ENCODE peak calls at places on chromosomes 6 and 20, in nine cellular contexts. One of them, this sample, is unnamed.

GRCh38 chr20:5658897-5659296 is 91.3 kb upstream of the SHLD1 start:
- DNase-seq in body of pancreas: peak; percentile 37
- DNase-seq in OCI-LY7: peak; percentile 92
- DNase-seq in A549: peak; percentile 90
- DNase-seq in heart right ventricle: peak; percentile 63
- DNase-seq in CD8-positive, alpha-beta T cell: peak; percentile 22
- DNase-seq in pancreas: no peak
- DNase-seq in Panc1: no peak
- DNase-seq in breast epithelium: no peak
- DNase-seq in this sample: no peak

GRCh38 chr6:46704562-46704961 is 16.9 kb downstream of the TDRD6 start:
- DNase-seq in body of pancreas: no peak
- DNase-seq in OCI-LY7: peak; percentile 47
- DNase-seq in A549: peak; percentile 37
- DNase-seq in heart right ventricle: no peak
- DNase-seq in CD8-positive, alpha-beta T cell: no peak
- DNase-seq in pancreas: no peak
- DNase-seq in Panc1: no peak
- DNase-seq in breast epithelium: no peak
- DNase-seq in this sample: no peak

GRCh38 chr20:58519940-58520712 is 4.9 kb upstream of the APCDD1L start:
- DNase-seq in body of pancreas: no peak
- DNase-seq in OCI-LY7: no peak
- DNase-seq in A549: no peak
- DNase-seq in heart right ventricle: no peak
- DNase-seq in CD8-positive, alpha-beta T cell: no peak
- DNase-seq in pancreas: no peak
- DNase-seq in Panc1: no peak
- DNase-seq in breast epithelium: no peak
- DNase-seq in this sample: no peak

GRCh38 chr6:53240763-53241162 is 92.1 kb upstream of the GCM1 start:
- DNase-seq in body of pancreas: no peak
- DNase-seq in OCI-LY7: no peak
- DNase-seq in A549: no peak
- DNase-seq in heart right ventricle: no peak
- DNase-seq in CD8-positive, alpha-beta T cell: no peak
- DNase-seq in pancreas: no peak
- DNase-seq in Panc1: no peak
- DNase-seq in breast epithelium: no peak
- DNase-seq in this sample: no peak

GRCh38 chr20:20824924-20825584 is 112.6 kb upstream of the RALGAPA2 start:
- DNase-seq in body of pancreas: peak; percentile 58
- DNase-seq in OCI-LY7: peak; percentile 44
- DNase-seq in A549: peak; percentile 53
- DNase-seq in heart right ventricle: peak; percentile 65
- DNase-seq in CD8-positive, alpha-beta T cell: peak; percentile 47
- DNase-seq in pancreas: peak; percentile 82
- DNase-seq in Panc1: no peak
- DNase-seq in breast epithelium: peak; percentile 56
- DNase-seq in this sample: peak; percentile 64

GRCh38 chr6:34235605-34236422 is 859 bp upstream of the HMGA1 start:
- DNase-seq in body of pancreas: peak; percentile 32
- DNase-seq in OCI-LY7: peak; percentile 73
- DNase-seq in A549: peak; percentile 75
- DNase-seq in heart right ventricle: peak; percentile 57
- DNase-seq in CD8-positive, alpha-beta T cell: peak; percentile 64
- DNase-seq in pancreas: peak; percentile 76
- DNase-seq in Panc1: no peak
- DNase-seq in breast epithelium: no peak
- DNase-seq in this sample: peak; percentile 83

GRCh38 chr6:43120938-43121913 is 45.1 kb downstream of the PTK7 start:
- DNase-seq in body of pancreas: peak; percentile 41
- DNase-seq in OCI-LY7: no peak
- DNase-seq in A549: peak; percentile 39
- DNase-seq in heart right ventricle: peak; percentile 32
- DNase-seq in CD8-positive, alpha-beta T cell: no peak
- DNase-seq in pancreas: no peak
- DNase-seq in Panc1: no peak
- DNase-seq in breast epithelium: no peak
- DNase-seq in this sample: peak; percentile 35

GRCh38 chr6:130223508-130223907 is 757 bp upstream of the SAMD3 start:
- DNase-seq in body of pancreas: no peak
- DNase-seq in OCI-LY7: peak; percentile 22
- DNase-seq in A549: no peak
- DNase-seq in heart right ventricle: no peak
- DNase-seq in CD8-positive, alpha-beta T cell: peak; percentile 66
- DNase-seq in pancreas: peak; percentile 29
- DNase-seq in Panc1: no peak
- DNase-seq in breast epithelium: no peak
- DNase-seq in this sample: peak; percentile 26

GRCh38 chr6:27575594-27576361 is 102.9 kb upstream of the ZNF184 start:
- DNase-seq in body of pancreas: no peak
- DNase-seq in OCI-LY7: no peak
- DNase-seq in A549: peak; percentile 72
- DNase-seq in heart right ventricle: no peak
- DNase-seq in CD8-positive, alpha-beta T cell: no peak
- DNase-seq in pancreas: no peak
- DNase-seq in Panc1: peak; percentile 90
- DNase-seq in breast epithelium: no peak
- DNase-seq in this sample: no peak

GRCh38 chr6:53956068-53956711 is 155.1 kb upstream of the MLIP start:
- DNase-seq in body of pancreas: peak; percentile 70
- DNase-seq in OCI-LY7: peak; percentile 5
- DNase-seq in A549: peak; percentile 74
- DNase-seq in heart right ventricle: peak; percentile 68
- DNase-seq in CD8-positive, alpha-beta T cell: no peak
- DNase-seq in pancreas: no peak
- DNase-seq in Panc1: peak; percentile 43
- DNase-seq in breast epithelium: peak; percentile 72
- DNase-seq in this sample: no peak

GRCh38 chr20:44930517-44931168 is 20.8 kb downstream of the PABPC1L start:
- DNase-seq in body of pancreas: no peak
- DNase-seq in OCI-LY7: no peak
- DNase-seq in A549: no peak
- DNase-seq in heart right ventricle: no peak
- DNase-seq in CD8-positive, alpha-beta T cell: no peak
- DNase-seq in pancreas: no peak
- DNase-seq in Panc1: no peak
- DNase-seq in breast epithelium: no peak
- DNase-seq in this sample: no peak

GRCh38 chr6:42387336-42387735 is 64.4 kb downstream of the TRERF1 start:
- DNase-seq in body of pancreas: no peak
- DNase-seq in OCI-LY7: no peak
- DNase-seq in A549: no peak
- DNase-seq in heart right ventricle: no peak
- DNase-seq in CD8-positive, alpha-beta T cell: peak; percentile 32
- DNase-seq in pancreas: no peak
- DNase-seq in Panc1: no peak
- DNase-seq in breast epithelium: no peak
- DNase-seq in this sample: no peak

GRCh38 chr6:89583559-89583958 is 55.0 kb downstream of the LYRM2 start:
- DNase-seq in body of pancreas: no peak
- DNase-seq in OCI-LY7: no peak
- DNase-seq in A549: no peak
- DNase-seq in heart right ventricle: no peak
- DNase-seq in CD8-positive, alpha-beta T cell: no peak
- DNase-seq in pancreas: no peak
- DNase-seq in Panc1: no peak
- DNase-seq in breast epithelium: no peak
- DNase-seq in this sample: no peak

GRCh38 chr6:37820713-37821069 is 1.2 kb downstream of the ZFAND3 start:
- DNase-seq in body of pancreas: no peak
- DNase-seq in OCI-LY7: peak; percentile 14
- DNase-seq in A549: no peak
- DNase-seq in heart right ventricle: no peak
- DNase-seq in CD8-positive, alpha-beta T cell: no peak
- DNase-seq in pancreas: no peak
- DNase-seq in Panc1: no peak
- DNase-seq in breast epithelium: no peak
- DNase-seq in this sample: no peak

GRCh38 chr20:7161690-7162089 is 394.2 kb downstream of the BMP2 start:
- DNase-seq in body of pancreas: peak; percentile 17
- DNase-seq in OCI-LY7: peak; percentile 4
- DNase-seq in A549: peak; percentile 9
- DNase-seq in heart right ventricle: peak; percentile 13
- DNase-seq in CD8-positive, alpha-beta T cell: no peak
- DNase-seq in pancreas: no peak
- DNase-seq in Panc1: no peak
- DNase-seq in breast epithelium: no peak
- DNase-seq in this sample: no peak

GRCh38 chr6:11615214-11615602 is 77.7 kb downstream of the TMEM170B start:
- DNase-seq in body of pancreas: no peak
- DNase-seq in OCI-LY7: no peak
- DNase-seq in A549: no peak
- DNase-seq in heart right ventricle: no peak
- DNase-seq in CD8-positive, alpha-beta T cell: no peak
- DNase-seq in pancreas: no peak
- DNase-seq in Panc1: no peak
- DNase-seq in breast epithelium: no peak
- DNase-seq in this sample: no peak

GRCh38 chr6:11500008-11500407 is 37.5 kb upstream of the TMEM170B start:
- DNase-seq in body of pancreas: no peak
- DNase-seq in OCI-LY7: no peak
- DNase-seq in A549: no peak
- DNase-seq in heart right ventricle: no peak
- DNase-seq in CD8-positive, alpha-beta T cell: no peak
- DNase-seq in pancreas: no peak
- DNase-seq in Panc1: no peak
- DNase-seq in breast epithelium: no peak
- DNase-seq in this sample: no peak

GRCh38 chr20:63682384-63683139 is 13.9 kb upstream of the TNFRSF6B start:
- DNase-seq in body of pancreas: peak; percentile 38
- DNase-seq in OCI-LY7: no peak
- DNase-seq in A549: peak; percentile 94
- DNase-seq in heart right ventricle: peak; percentile 80
- DNase-seq in CD8-positive, alpha-beta T cell: no peak
- DNase-seq in pancreas: no peak
- DNase-seq in Panc1: peak; percentile 96
- DNase-seq in breast epithelium: peak; percentile 74
- DNase-seq in this sample: no peak

GRCh38 chr6:28142446-28142845 is 763 bp downstream of the ZKSCAN8 start:
- DNase-seq in body of pancreas: no peak
- DNase-seq in OCI-LY7: no peak
- DNase-seq in A549: no peak
- DNase-seq in heart right ventricle: no peak
- DNase-seq in CD8-positive, alpha-beta T cell: no peak
- DNase-seq in pancreas: no peak
- DNase-seq in Panc1: no peak
- DNase-seq in breast epithelium: no peak
- DNase-seq in this sample: no peak

GRCh38 chr20:472889-473292 is 10.6 kb upstream of the TBC1D20 start:
- DNase-seq in body of pancreas: no peak
- DNase-seq in OCI-LY7: no peak
- DNase-seq in A549: no peak
- DNase-seq in heart right ventricle: no peak
- DNase-seq in CD8-positive, alpha-beta T cell: no peak
- DNase-seq in pancreas: no peak
- DNase-seq in Panc1: no peak
- DNase-seq in breast epithelium: no peak
- DNase-seq in this sample: no peak
- H3K4me1 ChIP-seq in body of pancreas: no peaks in the 10 kb centered on the region
- H3K4me1 ChIP-seq in OCI-LY7: no peaks in the 10 kb centered on the region
- H3K4me1 ChIP-seq in A549: no peaks in the 10 kb centered on the region
- H3K4me1 ChIP-seq in heart right ventricle: no peaks in the 10 kb centered on the region
- H3K4me1 ChIP-seq in CD8-positive, alpha-beta T cell: no peaks in the 10 kb centered on the region
- H3K4me1 ChIP-seq in pancreas: no peaks in the 10 kb centered on the region
- H3K4me1 ChIP-seq in Panc1: no peaks in the 10 kb centered on the region
- H3K4me1 ChIP-seq in breast epithelium: no peaks in the 10 kb centered on the region
- H3K4me1 ChIP-seq in this sample: peaks cover 10% of the 10 kb centered on the region

GRCh38 chr6:87700351-87700728 is 1.7 kb downstream of the AKIRIN2 start:
- DNase-seq in body of pancreas: no peak
- DNase-seq in OCI-LY7: no peak
- DNase-seq in A549: no peak
- DNase-seq in heart right ventricle: no peak
- DNase-seq in CD8-positive, alpha-beta T cell: no peak
- DNase-seq in pancreas: no peak
- DNase-seq in Panc1: no peak
- DNase-seq in breast epithelium: no peak
- DNase-seq in this sample: no peak

GRCh38 chr6:87701676-87702588 is at the start of gene AKIRIN2:
- DNase-seq in body of pancreas: peak; percentile 96
- DNase-seq in OCI-LY7: peak; percentile 100
- DNase-seq in A549: peak; percentile 98
- DNase-seq in heart right ventricle: peak; percentile 97
- DNase-seq in CD8-positive, alpha-beta T cell: peak; percentile 95
- DNase-seq in pancreas: peak; percentile 96
- DNase-seq in Panc1: peak; percentile 94
- DNase-seq in breast epithelium: peak; percentile 97
- DNase-seq in this sample: peak; percentile 97

GRCh38 chr6:87702589-87702945 is 534 bp upstream of the AKIRIN2 start:
- DNase-seq in body of pancreas: no peak
- DNase-seq in OCI-LY7: peak; percentile 58
- DNase-seq in A549: peak; percentile 46
- DNase-seq in heart right ventricle: no peak
- DNase-seq in CD8-positive, alpha-beta T cell: no peak
- DNase-seq in pancreas: no peak
- DNase-seq in Panc1: no peak
- DNase-seq in breast epithelium: no peak
- DNase-seq in this sample: no peak

GRCh38 chr6:87699576-87699975 is 2.5 kb downstream of the AKIRIN2 start:
- DNase-seq in body of pancreas: no peak
- DNase-seq in OCI-LY7: no peak
- DNase-seq in A549: no peak
- DNase-seq in heart right ventricle: no peak
- DNase-seq in CD8-positive, alpha-beta T cell: no peak
- DNase-seq in pancreas: no peak
- DNase-seq in Panc1: no peak
- DNase-seq in breast epithelium: no peak
- DNase-seq in this sample: no peak

GRCh38 chr6:87700729-87701675 is 1.0 kb downstream of the AKIRIN2 start:
- DNase-seq in body of pancreas: peak; percentile 35
- DNase-seq in OCI-LY7: peak; percentile 66
- DNase-seq in A549: peak; percentile 63
- DNase-seq in heart right ventricle: peak; percentile 31
- DNase-seq in CD8-positive, alpha-beta T cell: peak; percentile 25
- DNase-seq in pancreas: peak; percentile 85
- DNase-seq in Panc1: no peak
- DNase-seq in breast epithelium: no peak
- DNase-seq in this sample: no peak
- TF ChIP-seq CTCF in body of pancreas: no peak
- TF ChIP-seq CTCF in OCI-LY7: peak; percentile 30
- TF ChIP-seq CTCF in A549: no peak
- TF ChIP-seq CTCF in heart right ventricle: no peak
- TF ChIP-seq CTCF in CD8-positive, alpha-beta T cell: no peak
- TF ChIP-seq CTCF in pancreas: no peak
- TF ChIP-seq CTCF in Panc1: no peak
- TF ChIP-seq CTCF in breast epithelium: no peak
- TF ChIP-seq CTCF in this sample: no peak

GRCh38 chr6:14455942-14456648 is 338.5 kb downstream of the CD83 start:
- DNase-seq in body of pancreas: no peak
- DNase-seq in OCI-LY7: no peak
- DNase-seq in A549: no peak
- DNase-seq in heart right ventricle: no peak
- DNase-seq in CD8-positive, alpha-beta T cell: no peak
- DNase-seq in pancreas: no peak
- DNase-seq in Panc1: no peak
- DNase-seq in breast epithelium: no peak
- DNase-seq in this sample: no peak
- H3K4me1 ChIP-seq in body of pancreas: no peaks in the 10 kb centered on the region
- H3K4me1 ChIP-seq in OCI-LY7: peaks cover 4% of the 10 kb centered on the region
- H3K4me1 ChIP-seq in A549: peaks cover 12% of the 10 kb centered on the region
- H3K4me1 ChIP-seq in heart right ventricle: peaks cover 30% of the 10 kb centered on the region
- H3K4me1 ChIP-seq in CD8-positive, alpha-beta T cell: peaks cover 32% of the 10 kb centered on the region
- H3K4me1 ChIP-seq in pancreas: no peaks in the 10 kb centered on the region
- H3K4me1 ChIP-seq in Panc1: no peaks in the 10 kb centered on the region
- H3K4me1 ChIP-seq in breast epithelium: no peaks in the 10 kb centered on the region
- H3K4me1 ChIP-seq in this sample: peaks cover 12% of the 10 kb centered on the region

GRCh38 chr6:56542367-56543331 is 100.0 kb downstream of the DST start:
- DNase-seq in body of pancreas: peak; percentile 96
- DNase-seq in OCI-LY7: no peak
- DNase-seq in A549: peak; percentile 93
- DNase-seq in heart right ventricle: peak; percentile 93
- DNase-seq in CD8-positive, alpha-beta T cell: peak; percentile 46
- DNase-seq in pancreas: peak; percentile 95
- DNase-seq in Panc1: peak; percentile 92
- DNase-seq in breast epithelium: peak; percentile 88
- DNase-seq in this sample: peak; percentile 93
- TF ChIP-seq CTCF in body of pancreas: no peak
- TF ChIP-seq CTCF in OCI-LY7: no peak
- TF ChIP-seq CTCF in A549: no peak
- TF ChIP-seq CTCF in heart right ventricle: peak; percentile 71
- TF ChIP-seq CTCF in CD8-positive, alpha-beta T cell: no peak
- TF ChIP-seq CTCF in pancreas: no peak
- TF ChIP-seq CTCF in Panc1: peak; percentile 29
- TF ChIP-seq CTCF in breast epithelium: no peak
- TF ChIP-seq CTCF in this sample: no peak